ENCODE peak calls at places on chromosomes 6 and 20, in five cellular contexts. One of them, this sample, is unnamed. For H4K20me1, the result is how much of the 10 kb centered on the place peaks cover.

GRCh38 chr20:43994486-43995100 is 79.9 kb downstream of the TOX2 start:
- DNase-seq in GM23338: no peak
- DNase-seq in mammary epithelial cell: no peak
- DNase-seq in hepatocyte: no peak
- DNase-seq in MM.1S: no peak
- DNase-seq in this sample: no peak

GRCh38 chr6:66897576-66897975 is 1190.5 kb upstream of the EYS start:
- DNase-seq in GM23338: peak
- DNase-seq in mammary epithelial cell: peak
- DNase-seq in hepatocyte: no peak
- DNase-seq in MM.1S: no peak
- DNase-seq in this sample: peak

GRCh38 chr6:157144861-157145260 is 178.5 kb downstream of the TMEM242 start:
- DNase-seq in GM23338: no peak
- DNase-seq in mammary epithelial cell: no peak
- DNase-seq in hepatocyte: no peak
- DNase-seq in MM.1S: no peak
- DNase-seq in this sample: no peak

GRCh38 chr20:44050925-44051660 is 135.9 kb downstream of the JPH2 start:
- DNase-seq in GM23338: no peak
- DNase-seq in mammary epithelial cell: no peak
- DNase-seq in hepatocyte: no peak
- DNase-seq in MM.1S: no peak
- DNase-seq in this sample: no peak

GRCh38 chr6:13445005-13445743 is 42.2 kb downstream of the GFOD1 start:
- DNase-seq in GM23338: no peak
- DNase-seq in mammary epithelial cell: peak
- DNase-seq in hepatocyte: peak
- DNase-seq in MM.1S: no peak
- DNase-seq in this sample: no peak

GRCh38 chr6:159836294-159837140 is 36.4 kb downstream of the PNLDC1 start:
- DNase-seq in GM23338: no peak
- DNase-seq in mammary epithelial cell: no peak
- DNase-seq in hepatocyte: peak
- DNase-seq in MM.1S: no peak
- DNase-seq in this sample: no peak

GRCh38 chr6:112665114-112665513 is 318.0 kb downstream of the RFPL4B start:
- DNase-seq in GM23338: no peak
- DNase-seq in mammary epithelial cell: no peak
- DNase-seq in hepatocyte: no peak
- DNase-seq in MM.1S: no peak
- DNase-seq in this sample: no peak

GRCh38 chr6:82370788-82371187 is 7.2 kb downstream of the TPBG start:
- DNase-seq in GM23338: peak
- DNase-seq in mammary epithelial cell: no peak
- DNase-seq in hepatocyte: no peak
- DNase-seq in MM.1S: no peak
- DNase-seq in this sample: no peak

GRCh38 chr6:14270925-14271791 is 153.6 kb downstream of the CD83 start:
- DNase-seq in GM23338: no peak
- DNase-seq in mammary epithelial cell: peak
- DNase-seq in hepatocyte: no peak
- DNase-seq in MM.1S: no peak
- DNase-seq in this sample: no peak

GRCh38 chr6:137219664-137220252 is 573 bp upstream of the IFNGR1 start:
- DNase-seq in GM23338: no peak
- DNase-seq in mammary epithelial cell: no peak
- DNase-seq in hepatocyte: no peak
- DNase-seq in MM.1S: no peak
- DNase-seq in this sample: no peak

GRCh38 chr6:122788663-122789062 is 395 bp upstream of the SMPDL3A start:
- DNase-seq in GM23338: peak
- DNase-seq in mammary epithelial cell: no peak
- DNase-seq in hepatocyte: no peak
- DNase-seq in MM.1S: no peak
- DNase-seq in this sample: no peak

GRCh38 chr6:89242574-89243330 is 25.6 kb upstream of the GABRR1 start:
- DNase-seq in GM23338: peak
- DNase-seq in mammary epithelial cell: peak
- DNase-seq in hepatocyte: peak
- DNase-seq in MM.1S: peak
- DNase-seq in this sample: peak

GRCh38 chr6:27495386-27496135 is 22.7 kb upstream of the ZNF184 start:
- DNase-seq in GM23338: peak
- DNase-seq in mammary epithelial cell: peak
- DNase-seq in hepatocyte: peak
- DNase-seq in MM.1S: no peak
- DNase-seq in this sample: no peak

GRCh38 chr6:55666811-55667210 is 87.8 kb upstream of the HMGCLL1 start:
- DNase-seq in GM23338: no peak
- DNase-seq in mammary epithelial cell: no peak
- DNase-seq in hepatocyte: peak
- DNase-seq in MM.1S: no peak
- DNase-seq in this sample: no peak

GRCh38 chr20:2817891-2818595 is 1.9 kb downstream of the TMEM239 start:
- DNase-seq in GM23338: no peak
- DNase-seq in mammary epithelial cell: no peak
- DNase-seq in hepatocyte: no peak
- DNase-seq in MM.1S: no peak
- DNase-seq in this sample: no peak

GRCh38 chr6:2999005-2999620 is 581 bp upstream of the NQO2 start:
- DNase-seq in GM23338: no peak
- DNase-seq in mammary epithelial cell: peak
- DNase-seq in hepatocyte: peak
- DNase-seq in MM.1S: no peak
- DNase-seq in this sample: peak

GRCh38 chr20:57309544-57310115 is 20.0 kb upstream of the SPO11 start:
- DNase-seq in GM23338: no peak
- DNase-seq in mammary epithelial cell: no peak
- DNase-seq in hepatocyte: no peak
- DNase-seq in MM.1S: no peak
- DNase-seq in this sample: no peak

GRCh38 chr6:169692516-169692915 is 9.3 kb downstream of the WDR27 start:
- DNase-seq in GM23338: no peak
- DNase-seq in mammary epithelial cell: no peak
- DNase-seq in hepatocyte: no peak
- DNase-seq in MM.1S: no peak
- DNase-seq in this sample: no peak

GRCh38 chr6:53317861-53318260 is 30.9 kb downstream of the ELOVL5 start:
- DNase-seq in GM23338: no peak
- DNase-seq in mammary epithelial cell: no peak
- DNase-seq in hepatocyte: no peak
- DNase-seq in MM.1S: no peak
- DNase-seq in this sample: no peak

GRCh38 chr20:35172434-35172806 is 548 bp downstream of the PROCR start:
- DNase-seq in GM23338: no peak
- DNase-seq in mammary epithelial cell: no peak
- DNase-seq in hepatocyte: no peak
- DNase-seq in MM.1S: no peak
- DNase-seq in this sample: no peak

GRCh38 chr20:35171753-35172433 is at the start of gene PROCR:
- DNase-seq in GM23338: peak
- DNase-seq in mammary epithelial cell: peak
- DNase-seq in hepatocyte: peak
- DNase-seq in MM.1S: no peak
- DNase-seq in this sample: no peak

GRCh38 chr20:35173576-35174192 is 1.8 kb downstream of the PROCR start:
- DNase-seq in GM23338: no peak
- DNase-seq in mammary epithelial cell: no peak
- DNase-seq in hepatocyte: no peak
- DNase-seq in MM.1S: no peak
- DNase-seq in this sample: no peak

GRCh38 chr20:35174458-35175216 is 2.8 kb downstream of the PROCR start:
- DNase-seq in GM23338: peak
- DNase-seq in mammary epithelial cell: no peak
- DNase-seq in hepatocyte: no peak
- DNase-seq in MM.1S: no peak
- DNase-seq in this sample: no peak

GRCh38 chr20:35171438-35171752 is 477 bp upstream of the PROCR start:
- DNase-seq in GM23338: no peak
- DNase-seq in mammary epithelial cell: no peak
- DNase-seq in hepatocyte: no peak
- DNase-seq in MM.1S: no peak
- DNase-seq in this sample: no peak
- H3K4me3 ChIP-seq in GM23338: peak
- H3K4me3 ChIP-seq in mammary epithelial cell: no peak
- H3K4me3 ChIP-seq in hepatocyte: no peak
- H3K4me3 ChIP-seq in MM.1S: no peak
- H3K4me3 ChIP-seq in this sample: no peak

GRCh38 chr6:149701699-149702098 is 16.2 kb downstream of the LATS1 start:
- DNase-seq in GM23338: peak
- DNase-seq in mammary epithelial cell: no peak
- DNase-seq in hepatocyte: no peak
- DNase-seq in MM.1S: no peak
- DNase-seq in this sample: no peak

GRCh38 chr6:149694926-149695325 is 23.0 kb downstream of the LATS1 start:
- DNase-seq in GM23338: no peak
- DNase-seq in mammary epithelial cell: no peak
- DNase-seq in hepatocyte: no peak
- DNase-seq in MM.1S: no peak
- DNase-seq in this sample: no peak

GRCh38 chr6:149699150-149699549 is 18.8 kb downstream of the LATS1 start:
- DNase-seq in GM23338: no peak
- DNase-seq in mammary epithelial cell: no peak
- DNase-seq in hepatocyte: no peak
- DNase-seq in MM.1S: no peak
- DNase-seq in this sample: peak

GRCh38 chr6:149696904-149697303 is 21.0 kb downstream of the LATS1 start:
- DNase-seq in GM23338: no peak
- DNase-seq in mammary epithelial cell: peak
- DNase-seq in hepatocyte: no peak
- DNase-seq in MM.1S: no peak
- DNase-seq in this sample: no peak

GRCh38 chr6:149698175-149698574 is 19.7 kb downstream of the LATS1 start:
- DNase-seq in GM23338: no peak
- DNase-seq in mammary epithelial cell: no peak
- DNase-seq in hepatocyte: no peak
- DNase-seq in MM.1S: no peak
- DNase-seq in this sample: no peak
- H4K20me1 ChIP-seq in GM23338: under half
- H4K20me1 ChIP-seq in mammary epithelial cell: under half
- H4K20me1 ChIP-seq in hepatocyte: half or more
- H4K20me1 ChIP-seq in MM.1S: under half
- H4K20me1 ChIP-seq in this sample: under half

DNA sequence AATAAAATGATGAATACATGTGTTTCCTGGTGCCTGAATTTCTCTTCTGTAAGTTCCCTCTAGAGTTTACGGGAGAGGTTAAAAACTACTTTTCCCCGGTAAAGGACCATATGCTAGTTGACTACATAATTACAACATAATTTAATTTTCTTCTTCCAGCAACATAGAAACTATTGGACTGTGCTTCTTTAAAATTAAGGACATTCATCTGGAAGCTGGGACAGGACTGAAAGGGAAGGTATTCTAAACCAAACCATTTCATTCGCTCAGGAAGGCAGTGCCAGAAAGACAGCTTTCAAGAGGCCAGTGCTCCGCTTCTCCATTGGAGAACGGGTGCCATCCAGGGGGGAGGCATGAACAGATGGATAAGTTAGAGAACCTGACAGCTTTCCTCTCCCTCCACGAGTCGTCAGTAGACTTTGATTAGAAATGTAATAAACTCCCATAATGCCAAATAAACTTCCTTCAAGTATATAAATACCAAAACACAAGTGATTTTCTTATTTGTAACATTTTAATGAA is 458.0 kb upstream of the SOX4 start:
- DNase-seq in GM23338: no peak
- DNase-seq in mammary epithelial cell: no peak
- DNase-seq in hepatocyte: no peak
- DNase-seq in MM.1S: no peak
- DNase-seq in this sample: no peak
- H3K4me2 ChIP-seq in GM23338: no peak
- H3K4me2 ChIP-seq in mammary epithelial cell: no peak
- H3K4me2 ChIP-seq in hepatocyte: no peak
- H3K4me2 ChIP-seq in MM.1S: no peak
- H3K4me2 ChIP-seq in this sample: no peak

DNA sequence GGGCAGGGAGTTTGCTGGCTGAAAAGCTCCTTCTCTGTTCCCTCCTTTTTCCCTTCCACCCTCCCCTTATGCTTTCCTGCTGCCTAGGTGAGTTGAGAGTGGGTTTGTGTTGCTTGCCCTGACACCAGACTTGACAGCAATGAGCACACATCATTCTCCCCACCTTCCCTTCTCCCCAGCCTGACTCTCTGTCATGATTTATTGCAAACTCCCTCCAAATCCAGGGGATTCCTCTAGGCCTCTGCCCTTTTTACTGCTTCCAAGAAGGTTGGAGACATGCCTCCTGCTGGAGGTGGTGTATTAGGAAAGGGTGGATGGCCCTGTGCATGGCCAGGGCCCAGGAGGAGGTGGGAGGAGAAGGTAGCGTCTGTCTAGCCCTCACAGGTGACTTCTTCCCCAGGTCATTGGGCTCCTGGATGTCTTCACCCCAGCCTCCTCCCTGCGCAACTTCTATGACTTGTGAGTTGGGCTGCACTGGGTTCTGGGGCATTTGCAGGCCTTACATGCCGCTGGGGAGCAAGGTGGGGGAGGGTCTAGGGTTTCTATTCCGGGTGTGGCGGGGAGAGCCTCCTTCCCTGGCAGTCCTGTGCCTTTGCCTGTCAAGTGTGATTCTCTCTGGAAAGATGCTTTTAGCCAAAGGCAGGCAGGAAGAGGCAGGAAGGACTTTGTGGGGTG is 2.0 kb downstream of the MAPK13 start:
- DNase-seq in GM23338: no peak
- DNase-seq in mammary epithelial cell: no peak
- DNase-seq in hepatocyte: no peak
- DNase-seq in MM.1S: no peak
- DNase-seq in this sample: no peak
- H3K4me3 ChIP-seq in GM23338: no peak
- H3K4me3 ChIP-seq in mammary epithelial cell: no peak
- H3K4me3 ChIP-seq in hepatocyte: no peak
- H3K4me3 ChIP-seq in MM.1S: peak
- H3K4me3 ChIP-seq in this sample: no peak

GRCh38 chr6:38831865-38832264 is 116.8 kb downstream of the DNAH8 start:
- DNase-seq in GM23338: no peak
- DNase-seq in mammary epithelial cell: no peak
- DNase-seq in hepatocyte: no peak
- DNase-seq in MM.1S: no peak
- DNase-seq in this sample: no peak
- H4K20me1 ChIP-seq in GM23338: under half
- H4K20me1 ChIP-seq in mammary epithelial cell: under half
- H4K20me1 ChIP-seq in hepatocyte: under half
- H4K20me1 ChIP-seq in MM.1S: under half
- H4K20me1 ChIP-seq in this sample: under half

GRCh38 chr6:31821301-31822037 is 6.1 kb upstream of the HSPA1B start:
- DNase-seq in GM23338: peak
- DNase-seq in mammary epithelial cell: peak
- DNase-seq in hepatocyte: peak
- DNase-seq in MM.1S: peak
- DNase-seq in this sample: peak
- H3K4me2 ChIP-seq in GM23338: peak
- H3K4me2 ChIP-seq in mammary epithelial cell: peak
- H3K4me2 ChIP-seq in hepatocyte: peak
- H3K4me2 ChIP-seq in MM.1S: peak
- H3K4me2 ChIP-seq in this sample: peak